ENCODE peak calls at places on chromosome X, in ten cellular contexts. U is endothelial cell, C is GM13977, W is PC-9, T is kidney epithelial cell, K is ascending aorta, M is AG09309, L is activated B cell treated with CpG ODN at 0.5 μM for 24 hours, D is Calu3, R is GM12865. N is an unnamed sample.

GRCh38 chrX:22276781-22277180 is 4.1 kb downstream of the CBLL2 start:
- DNase-seq in U (no peak), C (no peak), W (no peak), T (no peak), K (no peak), M (no peak), L (no peak), D (no peak), R (no peak), N (no peak)

GRCh38 chrX:9171841-9172240 is 137.9 kb upstream of the FAM9B start:
- DNase-seq in U (no peak), C (no peak), W (no peak), T (peak), K (no peak), M (no peak), L (no peak), D (no peak), R (no peak), N (no peak)

GRCh38 chrX:7515681-7516413 is 327.1 kb upstream of the VCX start:
- DNase-seq in U (no peak), C (no peak), W (no peak), T (no peak), K (no peak), M (no peak), L (no peak), D (no peak), R (no peak), N (no peak)

GRCh38 chrX:153853180-153853901 is 23.0 kb upstream of the PDZD4 start:
- DNase-seq in U (no peak), C (no peak), W (no peak), T (no peak), K (no peak), M (no peak), L (no peak), D (no peak), R (no peak), N (no peak)

GRCh38 chrX:2423293-2423692 is 77.5 kb downstream of the DHRSX start:
- DNase-seq in U (no peak), C (no peak), W (no peak), T (no peak), K (no peak), M (peak), L (no peak), D (no peak), R (no peak), N (no peak)

GRCh38 chrX:24799078-24799477 is 105.4 kb downstream of the POLA1 start:
- DNase-seq in U (no peak), C (no peak), W (no peak), T (no peak), K (no peak), M (no peak), L (no peak), D (no peak), R (no peak), N (no peak)

GRCh38 chrX:11484290-11484689 is 181.4 kb downstream of the ARHGAP6 start:
- DNase-seq in U (no peak), C (no peak), W (no peak), T (no peak), K (no peak), M (no peak), L (no peak), D (no peak), R (no peak), N (no peak)

GRCh38 chrX:146264763-146265375 is 447.2 kb downstream of the SLITRK2 start:
- DNase-seq in U (no peak), C (no peak), W (no peak), T (no peak), K (no peak), M (no peak), L (no peak), D (no peak), R (no peak), N (no peak)

GRCh38 chrX:68252664-68253063 is 180.6 kb downstream of the OPHN1 start:
- DNase-seq in U (no peak), C (no peak), W (no peak), T (no peak), K (no peak), M (no peak), L (no peak), D (no peak), R (no peak), N (no peak)

GRCh38 chrX:50920132-50920531 is 9.6 kb downstream of the BMP15 start:
- DNase-seq in U (peak), C (no peak), W (no peak), T (no peak), K (no peak), M (no peak), L (no peak), D (peak), R (no peak), N (no peak)

GRCh38 chrX:151899622-151900021 is 13.1 kb upstream of the MAGEA4 start:
- DNase-seq in U (no peak), C (no peak), W (no peak), T (no peak), K (no peak), M (no peak), L (no peak), D (no peak), R (no peak), N (no peak)

GRCh38 chrX:7965436-7965835 is 38.2 kb upstream of the PNPLA4 start:
- DNase-seq in U (no peak), C (no peak), W (no peak), T (no peak), K (no peak), M (no peak), L (no peak), D (no peak), R (no peak), N (no peak)

GRCh38 chrX:69080912-69081465 is 84.3 kb downstream of the PJA1 start:
- DNase-seq in U (no peak), C (no peak), W (no peak), T (no peak), K (no peak), M (no peak), L (no peak), D (no peak), R (no peak), N (no peak)

GRCh38 chrX:31497086-31497485 is 425.2 kb upstream of the FTHL17 start:
- DNase-seq in U (no peak), C (no peak), W (no peak), T (no peak), K (no peak), M (no peak), L (no peak), D (no peak), R (no peak), N (no peak)

GRCh38 chrX:103254171-103254824 is 657 bp downstream of the TCEAL8 start:
- DNase-seq in U (peak), C (no peak), W (peak), T (peak), K (no peak), M (no peak), L (no peak), D (no peak), R (peak), N (peak)

GRCh38 chrX:24378706-24379105 is 18.3 kb downstream of the SUPT20HL1 start:
- DNase-seq in U (no peak), C (no peak), W (no peak), T (no peak), K (no peak), M (no peak), L (no peak), D (no peak), R (no peak), N (no peak)

GRCh38 chrX:81201692-81202412 is at the start of the genes HMGN5 and SH3BGRL:
- DNase-seq in U (peak), C (peak), W (peak), T (peak), K (peak), M (peak), L (peak), D (peak), R (peak), N (peak)

GRCh38 chrX:68238568-68238967 is 194.7 kb downstream of the OPHN1 start:
- DNase-seq in U (peak), C (no peak), W (peak), T (no peak), K (no peak), M (no peak), L (no peak), D (peak), R (peak), N (no peak)

GRCh38 chrX:108439961-108440696 is 491 bp downstream of the COL4A5 start:
- DNase-seq in U (peak), C (no peak), W (no peak), T (no peak), K (no peak), M (no peak), L (no peak), D (peak), R (no peak), N (no peak)

GRCh38 chrX:2652106-2652505 is 39.0 kb upstream of the CD99 start:
- DNase-seq in U (no peak), C (no peak), W (no peak), T (no peak), K (no peak), M (no peak), L (no peak), D (no peak), R (no peak), N (no peak)

GRCh38 chrX:48713847-48714246 is 17.3 kb downstream of the SUV39H1 start:
- DNase-seq in U (no peak), C (no peak), W (no peak), T (no peak), K (no peak), M (no peak), L (no peak), D (no peak), R (no peak), N (no peak)

GRCh38 chrX:113305496-113305895 is 464.9 kb upstream of the AMOT start:
- DNase-seq in U (no peak), C (no peak), W (no peak), T (peak), K (no peak), M (no peak), L (no peak), D (no peak), R (no peak), N (no peak)

GRCh38 chrX:11908371-11908770 is 150.3 kb downstream of the MSL3 start:
- DNase-seq in U (peak), C (peak), W (no peak), T (no peak), K (no peak), M (no peak), L (no peak), D (peak), R (peak), N (peak)

GRCh38 chrX:15072880-15073279 is 197.0 kb downstream of the ASB9 start:
- DNase-seq in U (no peak), C (no peak), W (no peak), T (no peak), K (no peak), M (no peak), L (no peak), D (no peak), R (no peak), N (no peak)
- TF ChIP-seq CTCF in U (no peak), C (no peak), W (no peak), T (no peak), K (no peak), M (no peak), L (no peak), D (no peak), R (no peak), N (no peak)

GRCh38 chrX:131802836-131803626 is 220.1 kb upstream of the STK26 start:
- DNase-seq in U (no peak), C (peak), W (peak), T (no peak), K (peak), M (no peak), L (no peak), D (no peak), R (peak), N (peak)
- TF ChIP-seq CTCF in U (no peak), C (peak), W (peak), T (peak), K (peak), M (peak), L (no peak), D (no peak), R (peak), N (peak)

GRCh38 chrX:83819304-83819703 is 41.6 kb upstream of the CYLC1 start:
- DNase-seq in U (no peak), C (no peak), W (no peak), T (no peak), K (no peak), M (no peak), L (no peak), D (no peak), R (no peak), N (no peak)
- TF ChIP-seq CTCF in U (no peak), C (no peak), W (no peak), T (no peak), K (no peak), M (no peak), L (no peak), D (no peak), R (no peak), N (no peak)

DNA sequence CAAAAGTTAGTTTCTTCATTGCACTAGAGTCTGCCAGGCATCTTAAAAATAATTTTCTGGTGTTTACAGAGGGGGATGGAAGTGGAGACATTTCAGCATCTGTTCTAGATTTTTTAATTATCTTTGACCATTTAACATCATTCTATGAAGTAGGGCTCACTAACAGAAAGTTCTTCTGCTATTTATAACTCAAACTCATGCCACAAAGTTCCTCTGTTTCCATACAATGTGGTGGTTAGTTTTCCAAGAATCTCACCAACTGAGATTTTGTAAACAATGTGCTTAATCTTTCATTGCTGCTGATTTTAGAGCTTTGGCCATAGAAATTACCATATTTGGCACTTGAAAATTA is 240.6 kb upstream of the GPC4 start:
- DNase-seq in U (no peak), C (no peak), W (no peak), T (no peak), K (no peak), M (no peak), L (no peak), D (no peak), R (no peak), N (no peak)
- TF ChIP-seq CTCF in U (no peak), C (no peak), W (no peak), T (no peak), K (no peak), M (no peak), L (no peak), D (no peak), R (no peak), N (no peak)

GRCh38 chrX:105191878-105192277 is 28.6 kb downstream of the TEX13A start:
- DNase-seq in U (peak), C (peak), W (peak), T (no peak), K (no peak), M (no peak), L (no peak), D (peak), R (peak), N (peak)
- TF ChIP-seq CTCF in U (no peak), C (peak), W (peak), T (peak), K (peak), M (peak), L (no peak), D (no peak), R (no peak), N (no peak)

GRCh38 chrX:84712621-84713020 is 210.4 kb upstream of the HDX start:
- DNase-seq in U (no peak), C (no peak), W (no peak), T (no peak), K (no peak), M (no peak), L (no peak), D (no peak), R (no peak), N (no peak)
- TF ChIP-seq CTCF in U (no peak), C (no peak), W (no peak), T (no peak), K (no peak), M (no peak), L (no peak), D (no peak), R (no peak), N (no peak)

DNA sequence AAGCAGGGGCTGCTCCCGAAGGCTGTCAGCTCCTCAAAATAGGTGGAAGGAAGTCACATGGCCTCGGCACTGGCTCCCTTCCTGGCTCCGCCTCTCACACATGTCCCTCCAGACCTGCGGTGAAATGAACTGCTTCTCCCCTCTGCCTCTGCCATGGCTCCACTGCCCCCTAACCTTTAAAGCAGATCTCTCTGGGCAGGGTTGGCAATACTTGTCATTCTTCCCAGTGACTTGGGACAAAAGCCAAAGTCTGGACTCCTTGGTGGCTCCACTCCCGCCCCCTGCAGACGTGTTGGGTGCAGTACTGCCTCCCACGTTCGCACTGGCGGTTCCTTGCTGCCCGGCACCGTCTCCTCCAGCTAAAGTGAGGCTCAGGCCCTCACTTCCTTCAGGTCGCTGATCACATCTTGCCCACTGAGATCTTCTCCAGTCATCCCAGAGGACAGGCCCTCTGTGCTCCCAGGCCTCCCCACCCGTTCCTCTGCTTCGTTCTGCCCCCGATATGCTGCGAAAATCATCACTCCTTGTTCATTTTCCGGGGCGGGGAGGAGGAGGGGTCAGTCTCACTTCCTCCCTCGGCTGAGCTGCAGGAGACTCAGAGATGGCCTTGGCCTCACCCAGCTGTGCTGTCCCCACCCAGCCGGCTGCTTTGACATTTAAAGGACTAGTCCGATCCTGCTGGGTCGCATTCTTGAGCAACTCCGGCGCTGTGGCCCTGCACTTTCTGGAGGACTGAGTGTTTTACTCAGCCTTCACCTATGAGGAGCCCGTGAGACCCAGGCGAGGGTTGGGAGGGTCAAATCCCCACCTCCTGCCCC is 97.4 kb downstream of the PHKA2 start:
- DNase-seq in U (peak), C (peak), W (peak), T (no peak), K (peak), M (no peak), L (peak), D (peak), R (peak), N (peak)
- TF ChIP-seq CTCF in U (no peak), C (peak), W (peak), T (peak), K (peak), M (peak), L (no peak), D (peak), R (peak), N (peak)

GRCh38 chrX:13690836-13691235 is 1.9 kb downstream of the RAB9A start:
- DNase-seq in U (no peak), C (no peak), W (no peak), T (no peak), K (no peak), M (no peak), L (no peak), D (peak), R (peak), N (no peak)
- TF ChIP-seq CTCF in U (no peak), C (peak), W (peak), T (peak), K (no peak), M (peak), L (no peak), D (peak), R (peak), N (no peak)